ENCODE peak calls at places on chromosome 2, in eight cellular contexts. One of them, this sample, is unnamed.

GRCh38 chr2:136015688-136016087 is 30.3 kb upstream of the DARS1 start:
- DNase-seq in D721Med: no peak
- DNase-seq in lower lobe of right lung: no peak
- DNase-seq in endothelial cell: no peak
- DNase-seq in WTC11: no peak
- DNase-seq in ascending aorta: no peak
- DNase-seq in kidney: no peak
- DNase-seq in right atrium auricular region: no peak
- DNase-seq in this sample: no peak

GRCh38 chr2:99682280-99683060 is 192.7 kb upstream of the REV1 start:
- DNase-seq in D721Med: no peak
- DNase-seq in lower lobe of right lung: no peak
- DNase-seq in endothelial cell: no peak
- DNase-seq in WTC11: no peak
- DNase-seq in ascending aorta: no peak
- DNase-seq in kidney: no peak
- DNase-seq in right atrium auricular region: peak
- DNase-seq in this sample: no peak

GRCh38 chr2:120748310-120748709 is 12.6 kb downstream of the GLI2 start:
- DNase-seq in D721Med: no peak
- DNase-seq in lower lobe of right lung: no peak
- DNase-seq in endothelial cell: no peak
- DNase-seq in WTC11: no peak
- DNase-seq in ascending aorta: no peak
- DNase-seq in kidney: no peak
- DNase-seq in right atrium auricular region: peak
- DNase-seq in this sample: no peak

GRCh38 chr2:127104881-127105655 is 1.9 kb downstream of the BIN1 start:
- DNase-seq in D721Med: peak
- DNase-seq in lower lobe of right lung: no peak
- DNase-seq in endothelial cell: no peak
- DNase-seq in WTC11: peak
- DNase-seq in ascending aorta: no peak
- DNase-seq in kidney: peak
- DNase-seq in right atrium auricular region: no peak
- DNase-seq in this sample: no peak

GRCh38 chr2:84849271-84849952 is 31.5 kb downstream of the TRABD2A start:
- DNase-seq in D721Med: no peak
- DNase-seq in lower lobe of right lung: no peak
- DNase-seq in endothelial cell: no peak
- DNase-seq in WTC11: no peak
- DNase-seq in ascending aorta: no peak
- DNase-seq in kidney: no peak
- DNase-seq in right atrium auricular region: no peak
- DNase-seq in this sample: no peak

GRCh38 chr2:43542285-43542933 is 53.4 kb downstream of the THADA start:
- DNase-seq in D721Med: no peak
- DNase-seq in lower lobe of right lung: no peak
- DNase-seq in endothelial cell: no peak
- DNase-seq in WTC11: no peak
- DNase-seq in ascending aorta: no peak
- DNase-seq in kidney: no peak
- DNase-seq in right atrium auricular region: no peak
- DNase-seq in this sample: no peak

GRCh38 chr2:177639262-177639914 is 246.8 kb downstream of the AGPS start:
- DNase-seq in D721Med: no peak
- DNase-seq in lower lobe of right lung: no peak
- DNase-seq in endothelial cell: no peak
- DNase-seq in WTC11: no peak
- DNase-seq in ascending aorta: no peak
- DNase-seq in kidney: no peak
- DNase-seq in right atrium auricular region: no peak
- DNase-seq in this sample: no peak

GRCh38 chr2:143034292-143035074 is 94.7 kb upstream of the ARHGAP15 start:
- DNase-seq in D721Med: peak
- DNase-seq in lower lobe of right lung: no peak
- DNase-seq in endothelial cell: peak
- DNase-seq in WTC11: peak
- DNase-seq in ascending aorta: no peak
- DNase-seq in kidney: no peak
- DNase-seq in right atrium auricular region: no peak
- DNase-seq in this sample: peak

GRCh38 chr2:151943461-151943860 is 115.2 kb upstream of the ARL5A start:
- DNase-seq in D721Med: no peak
- DNase-seq in lower lobe of right lung: no peak
- DNase-seq in endothelial cell: no peak
- DNase-seq in WTC11: no peak
- DNase-seq in ascending aorta: no peak
- DNase-seq in kidney: no peak
- DNase-seq in right atrium auricular region: no peak
- DNase-seq in this sample: no peak

GRCh38 chr2:191612496-191612895 is 65.4 kb upstream of the NABP1 start:
- DNase-seq in D721Med: no peak
- DNase-seq in lower lobe of right lung: no peak
- DNase-seq in endothelial cell: no peak
- DNase-seq in WTC11: no peak
- DNase-seq in ascending aorta: no peak
- DNase-seq in kidney: no peak
- DNase-seq in right atrium auricular region: no peak
- DNase-seq in this sample: no peak

GRCh38 chr2:10026940-10027569 is 16.3 kb upstream of the KLF11 start:
- DNase-seq in D721Med: no peak
- DNase-seq in lower lobe of right lung: no peak
- DNase-seq in endothelial cell: no peak
- DNase-seq in WTC11: no peak
- DNase-seq in ascending aorta: no peak
- DNase-seq in kidney: no peak
- DNase-seq in right atrium auricular region: no peak
- DNase-seq in this sample: no peak

GRCh38 chr2:53442783-53443182 is 324.8 kb upstream of the CHAC2 start:
- DNase-seq in D721Med: no peak
- DNase-seq in lower lobe of right lung: no peak
- DNase-seq in endothelial cell: peak
- DNase-seq in WTC11: peak
- DNase-seq in ascending aorta: no peak
- DNase-seq in kidney: no peak
- DNase-seq in right atrium auricular region: no peak
- DNase-seq in this sample: no peak
- TF ChIP-seq CTCF in D721Med: no peak
- TF ChIP-seq CTCF in lower lobe of right lung: no peak
- TF ChIP-seq CTCF in endothelial cell: no peak
- TF ChIP-seq CTCF in WTC11: no peak
- TF ChIP-seq CTCF in ascending aorta: no peak
- TF ChIP-seq CTCF in kidney: no peak
- TF ChIP-seq CTCF in right atrium auricular region: no peak
- TF ChIP-seq CTCF in this sample: no peak

GRCh38 chr2:238243496-238244076 is 3.7 kb upstream of the HES6 start:
- DNase-seq in D721Med: no peak
- DNase-seq in lower lobe of right lung: no peak
- DNase-seq in endothelial cell: no peak
- DNase-seq in WTC11: no peak
- DNase-seq in ascending aorta: no peak
- DNase-seq in kidney: no peak
- DNase-seq in right atrium auricular region: no peak
- DNase-seq in this sample: no peak
- TF ChIP-seq CTCF in D721Med: no peak
- TF ChIP-seq CTCF in lower lobe of right lung: no peak
- TF ChIP-seq CTCF in endothelial cell: no peak
- TF ChIP-seq CTCF in WTC11: no peak
- TF ChIP-seq CTCF in ascending aorta: no peak
- TF ChIP-seq CTCF in kidney: no peak
- TF ChIP-seq CTCF in right atrium auricular region: no peak
- TF ChIP-seq CTCF in this sample: peak

GRCh38 chr2:26460613-26461031 is 17.3 kb downstream of the OTOF start:
- DNase-seq in D721Med: no peak
- DNase-seq in lower lobe of right lung: peak
- DNase-seq in endothelial cell: no peak
- DNase-seq in WTC11: no peak
- DNase-seq in ascending aorta: no peak
- DNase-seq in kidney: peak
- DNase-seq in right atrium auricular region: no peak
- DNase-seq in this sample: no peak

GRCh38 chr2:26461601-26462023 is 16.3 kb downstream of the OTOF start:
- DNase-seq in D721Med: no peak
- DNase-seq in lower lobe of right lung: peak
- DNase-seq in endothelial cell: no peak
- DNase-seq in WTC11: no peak
- DNase-seq in ascending aorta: no peak
- DNase-seq in kidney: no peak
- DNase-seq in right atrium auricular region: no peak
- DNase-seq in this sample: no peak

GRCh38 chr2:26458365-26459042 is 19.4 kb downstream of the OTOF start:
- DNase-seq in D721Med: no peak
- DNase-seq in lower lobe of right lung: no peak
- DNase-seq in endothelial cell: no peak
- DNase-seq in WTC11: no peak
- DNase-seq in ascending aorta: no peak
- DNase-seq in kidney: no peak
- DNase-seq in right atrium auricular region: no peak
- DNase-seq in this sample: no peak

GRCh38 chr2:26462100-26462499 is 15.8 kb downstream of the OTOF start:
- DNase-seq in D721Med: no peak
- DNase-seq in lower lobe of right lung: peak
- DNase-seq in endothelial cell: no peak
- DNase-seq in WTC11: no peak
- DNase-seq in ascending aorta: no peak
- DNase-seq in kidney: no peak
- DNase-seq in right atrium auricular region: no peak
- DNase-seq in this sample: no peak

DNA sequence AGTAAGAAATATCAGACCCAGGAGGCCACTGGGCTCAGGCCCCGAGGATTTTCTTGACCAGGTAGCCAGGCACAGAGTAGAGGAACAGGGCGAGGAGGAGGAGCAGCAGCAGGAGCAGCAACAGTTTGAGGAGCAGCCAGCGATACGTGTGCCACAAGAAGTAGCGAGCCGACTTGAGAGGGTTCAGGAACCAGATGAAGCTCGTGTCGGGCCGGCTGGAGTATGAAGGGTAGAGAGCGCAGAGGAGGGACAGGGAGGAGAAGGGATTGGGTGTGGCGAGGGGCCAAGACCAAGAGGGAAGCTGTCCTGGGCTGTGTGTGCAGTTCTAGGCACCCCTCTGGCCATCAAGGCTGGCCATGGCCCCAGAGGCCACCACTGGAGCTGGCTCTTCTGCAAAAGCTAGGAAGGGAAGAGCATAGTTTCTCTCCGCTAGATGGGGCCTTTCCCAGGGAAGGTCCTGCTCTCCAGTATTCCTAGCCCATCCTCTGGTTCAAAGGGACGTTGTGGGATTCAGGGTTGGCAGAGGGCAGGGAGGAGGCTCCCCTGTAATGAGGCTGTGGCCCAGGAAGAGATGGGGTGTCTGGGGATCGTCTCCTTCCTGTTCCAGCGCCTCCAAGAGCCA is 17.8 kb downstream of the OTOF start:
- DNase-seq in D721Med: no peak
- DNase-seq in lower lobe of right lung: peak
- DNase-seq in endothelial cell: no peak
- DNase-seq in WTC11: no peak
- DNase-seq in ascending aorta: no peak
- DNase-seq in kidney: peak
- DNase-seq in right atrium auricular region: no peak
- DNase-seq in this sample: no peak
- TF ChIP-seq CTCF in D721Med: no peak
- TF ChIP-seq CTCF in lower lobe of right lung: no peak
- TF ChIP-seq CTCF in endothelial cell: no peak
- TF ChIP-seq CTCF in WTC11: no peak
- TF ChIP-seq CTCF in ascending aorta: no peak
- TF ChIP-seq CTCF in kidney: no peak
- TF ChIP-seq CTCF in right atrium auricular region: no peak
- TF ChIP-seq CTCF in this sample: no peak

GRCh38 chr2:104734937-104735586 is 118.9 kb upstream of the POU3F3 start:
- DNase-seq in D721Med: no peak
- DNase-seq in lower lobe of right lung: no peak
- DNase-seq in endothelial cell: no peak
- DNase-seq in WTC11: no peak
- DNase-seq in ascending aorta: no peak
- DNase-seq in kidney: no peak
- DNase-seq in right atrium auricular region: no peak
- DNase-seq in this sample: no peak

GRCh38 chr2:104736026-104736425 is 117.9 kb upstream of the POU3F3 start:
- DNase-seq in D721Med: no peak
- DNase-seq in lower lobe of right lung: no peak
- DNase-seq in endothelial cell: no peak
- DNase-seq in WTC11: no peak
- DNase-seq in ascending aorta: no peak
- DNase-seq in kidney: no peak
- DNase-seq in right atrium auricular region: no peak
- DNase-seq in this sample: no peak

GRCh38 chr2:104733544-104733943 is 120.4 kb upstream of the POU3F3 start:
- DNase-seq in D721Med: no peak
- DNase-seq in lower lobe of right lung: no peak
- DNase-seq in endothelial cell: peak
- DNase-seq in WTC11: peak
- DNase-seq in ascending aorta: no peak
- DNase-seq in kidney: no peak
- DNase-seq in right atrium auricular region: no peak
- DNase-seq in this sample: no peak
- TF ChIP-seq CTCF in D721Med: peak
- TF ChIP-seq CTCF in lower lobe of right lung: peak
- TF ChIP-seq CTCF in endothelial cell: peak
- TF ChIP-seq CTCF in WTC11: peak
- TF ChIP-seq CTCF in ascending aorta: no peak
- TF ChIP-seq CTCF in kidney: peak
- TF ChIP-seq CTCF in right atrium auricular region: peak
- TF ChIP-seq CTCF in this sample: peak

DNA sequence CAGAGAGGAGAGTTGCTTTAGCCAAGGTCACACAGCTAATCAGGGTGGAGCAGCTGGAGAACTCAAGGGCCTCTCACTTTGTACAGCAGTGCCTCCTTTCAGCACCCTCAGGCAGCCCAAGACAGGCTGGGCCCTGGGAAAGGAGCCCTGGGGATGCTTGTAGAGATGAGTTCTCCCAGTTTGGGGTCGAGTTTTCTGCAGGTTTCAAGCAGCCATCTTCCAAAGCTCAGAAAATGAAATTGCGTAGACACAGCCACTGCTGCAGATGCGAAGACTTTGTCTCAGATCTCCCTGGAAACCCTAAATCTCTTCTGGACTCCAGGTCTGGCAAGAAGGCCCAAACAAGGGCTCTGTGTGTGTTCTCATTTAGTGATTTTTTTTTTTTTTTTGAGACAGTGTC is 22.5 kb downstream of the THNSL2 start:
- DNase-seq in D721Med: no peak
- DNase-seq in lower lobe of right lung: no peak
- DNase-seq in endothelial cell: no peak
- DNase-seq in WTC11: no peak
- DNase-seq in ascending aorta: no peak
- DNase-seq in kidney: no peak
- DNase-seq in right atrium auricular region: no peak
- DNase-seq in this sample: no peak
- TF ChIP-seq CTCF in D721Med: no peak
- TF ChIP-seq CTCF in lower lobe of right lung: no peak
- TF ChIP-seq CTCF in endothelial cell: no peak
- TF ChIP-seq CTCF in WTC11: no peak
- TF ChIP-seq CTCF in ascending aorta: no peak
- TF ChIP-seq CTCF in kidney: no peak
- TF ChIP-seq CTCF in right atrium auricular region: no peak
- TF ChIP-seq CTCF in this sample: no peak

DNA sequence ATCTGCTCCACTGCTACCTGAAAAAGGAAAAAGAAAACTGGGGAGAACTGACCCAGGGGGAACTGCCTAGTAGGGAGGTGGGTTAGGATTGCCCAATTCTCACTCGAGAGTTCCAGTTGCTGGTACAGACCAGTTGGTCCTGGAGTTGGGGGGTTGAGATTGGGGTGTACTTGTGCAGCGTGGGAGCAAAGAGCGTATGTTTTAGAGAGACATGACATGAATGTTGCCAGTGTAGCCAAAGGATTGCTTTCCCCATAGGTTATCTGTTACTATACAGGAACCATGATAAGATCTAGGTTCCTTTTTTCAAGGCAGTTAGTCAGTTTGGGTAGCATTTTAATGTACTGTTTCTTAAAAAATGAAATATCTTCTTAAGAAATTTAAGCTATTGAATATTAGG is 68.6 kb downstream of the APLF start:
- DNase-seq in D721Med: no peak
- DNase-seq in lower lobe of right lung: no peak
- DNase-seq in endothelial cell: no peak
- DNase-seq in WTC11: no peak
- DNase-seq in ascending aorta: no peak
- DNase-seq in kidney: no peak
- DNase-seq in right atrium auricular region: no peak
- DNase-seq in this sample: no peak
- TF ChIP-seq CTCF in D721Med: no peak
- TF ChIP-seq CTCF in lower lobe of right lung: no peak
- TF ChIP-seq CTCF in endothelial cell: no peak
- TF ChIP-seq CTCF in WTC11: no peak
- TF ChIP-seq CTCF in ascending aorta: no peak
- TF ChIP-seq CTCF in kidney: no peak
- TF ChIP-seq CTCF in right atrium auricular region: no peak
- TF ChIP-seq CTCF in this sample: no peak

This sample was measured in neural crest cell.